ENCODE peak calls at places on chromosomes 2 and 18, in seven cellular contexts. One of them, this sample, is unnamed. For H3K27me3, the result is how much of the 10 kb centered on the place peaks cover.

GRCh38 chr2:25361261-25362048 is 19.7 kb upstream of the DNMT3A start:
- DNase-seq in CD8-positive, alpha-beta T cell: no peak
- DNase-seq in right atrium auricular region: no peak
- DNase-seq in Peyer's patch: no peak
- DNase-seq in AG04450: no peak
- DNase-seq in pancreas: no peak
- DNase-seq in MM.1S: no peak
- DNase-seq in this sample: no peak

GRCh38 chr2:28342081-28342967 is 50.3 kb upstream of the FOSL2 start:
- DNase-seq in right atrium auricular region: peak
- DNase-seq in MM.1S: no peak
- DNase-seq in AG04450: peak
- DNase-seq in Peyer's patch: peak
- DNase-seq in pancreas: peak
- DNase-seq in CD8-positive, alpha-beta T cell: no peak
- DNase-seq in this sample: peak

GRCh38 chr18:250685-251084 is 17.2 kb downstream of the THOC1 start:
- DNase-seq in Peyer's patch: no peak
- DNase-seq in CD8-positive, alpha-beta T cell: no peak
- DNase-seq in AG04450: peak
- DNase-seq in MM.1S: no peak
- DNase-seq in pancreas: no peak
- DNase-seq in right atrium auricular region: no peak
- DNase-seq in this sample: no peak

GRCh38 chr2:183070942-183071844 is 7.4 kb upstream of the DUSP19 start:
- DNase-seq in right atrium auricular region: no peak
- DNase-seq in CD8-positive, alpha-beta T cell: no peak
- DNase-seq in pancreas: peak
- DNase-seq in MM.1S: no peak
- DNase-seq in AG04450: no peak
- DNase-seq in Peyer's patch: peak
- DNase-seq in this sample: peak

GRCh38 chr2:181456660-181457120 is 496 bp upstream of the ITGA4 start:
- DNase-seq in MM.1S: peak
- DNase-seq in AG04450: no peak
- DNase-seq in CD8-positive, alpha-beta T cell: peak
- DNase-seq in pancreas: peak
- DNase-seq in right atrium auricular region: no peak
- DNase-seq in Peyer's patch: peak
- DNase-seq in this sample: peak

GRCh38 chr18:44781890-44782289 is 101.2 kb downstream of the SETBP1 start:
- DNase-seq in Peyer's patch: no peak
- DNase-seq in CD8-positive, alpha-beta T cell: no peak
- DNase-seq in MM.1S: no peak
- DNase-seq in pancreas: no peak
- DNase-seq in right atrium auricular region: no peak
- DNase-seq in AG04450: no peak
- DNase-seq in this sample: peak

GRCh38 chr2:220673475-220673874 is 898.6 kb downstream of the EPHA4 start:
- DNase-seq in pancreas: no peak
- DNase-seq in CD8-positive, alpha-beta T cell: no peak
- DNase-seq in AG04450: no peak
- DNase-seq in right atrium auricular region: no peak
- DNase-seq in MM.1S: no peak
- DNase-seq in Peyer's patch: no peak
- DNase-seq in this sample: no peak

GRCh38 chr18:12079504-12080237 is 14.0 kb upstream of the ANKRD62 start:
- DNase-seq in MM.1S: no peak
- DNase-seq in pancreas: no peak
- DNase-seq in Peyer's patch: no peak
- DNase-seq in CD8-positive, alpha-beta T cell: no peak
- DNase-seq in right atrium auricular region: no peak
- DNase-seq in AG04450: no peak
- DNase-seq in this sample: peak

GRCh38 chr2:205705511-205706397 is 23.5 kb downstream of the NRP2 start:
- DNase-seq in right atrium auricular region: no peak
- DNase-seq in pancreas: no peak
- DNase-seq in MM.1S: no peak
- DNase-seq in Peyer's patch: no peak
- DNase-seq in AG04450: no peak
- DNase-seq in CD8-positive, alpha-beta T cell: no peak
- DNase-seq in this sample: no peak

GRCh38 chr2:170466632-170467031 is 248.5 kb upstream of the SP5 start:
- DNase-seq in CD8-positive, alpha-beta T cell: no peak
- DNase-seq in Peyer's patch: no peak
- DNase-seq in pancreas: no peak
- DNase-seq in right atrium auricular region: no peak
- DNase-seq in MM.1S: no peak
- DNase-seq in AG04450: no peak
- DNase-seq in this sample: no peak

GRCh38 chr2:158207354-158207753 is 105.7 kb downstream of the UPP2 start:
- DNase-seq in MM.1S: no peak
- DNase-seq in CD8-positive, alpha-beta T cell: no peak
- DNase-seq in AG04450: no peak
- DNase-seq in Peyer's patch: no peak
- DNase-seq in right atrium auricular region: no peak
- DNase-seq in pancreas: no peak
- DNase-seq in this sample: no peak

GRCh38 chr2:154849482-154849881 is 151.0 kb downstream of the KCNJ3 start:
- DNase-seq in MM.1S: no peak
- DNase-seq in CD8-positive, alpha-beta T cell: no peak
- DNase-seq in Peyer's patch: no peak
- DNase-seq in right atrium auricular region: no peak
- DNase-seq in AG04450: no peak
- DNase-seq in pancreas: no peak
- DNase-seq in this sample: no peak

GRCh38 chr2:154850532-154850931 is 152.0 kb downstream of the KCNJ3 start:
- DNase-seq in AG04450: no peak
- DNase-seq in Peyer's patch: no peak
- DNase-seq in right atrium auricular region: no peak
- DNase-seq in pancreas: no peak
- DNase-seq in MM.1S: no peak
- DNase-seq in CD8-positive, alpha-beta T cell: no peak
- DNase-seq in this sample: no peak

DNA sequence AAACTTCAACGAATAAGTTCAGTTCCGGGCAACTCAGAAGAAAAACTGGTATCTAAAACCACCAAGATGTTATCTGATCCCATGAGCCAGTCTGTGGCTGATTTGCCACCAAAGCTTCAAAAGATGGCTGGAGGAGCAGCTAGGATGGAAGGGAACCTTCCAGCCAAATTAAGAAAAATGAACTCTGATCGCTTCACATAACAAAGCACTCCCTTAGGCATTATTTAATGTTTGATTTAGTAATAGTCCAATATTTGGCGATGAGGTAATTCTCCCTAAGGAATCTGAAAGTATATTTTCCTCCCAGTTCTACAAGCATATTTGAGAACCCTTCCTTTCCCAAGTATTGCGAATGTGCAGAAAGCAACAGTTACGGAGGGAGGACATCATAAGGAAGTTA is 156.6 kb downstream of the KCNJ3 start:
- DNase-seq in pancreas: no peak
- DNase-seq in MM.1S: no peak
- DNase-seq in CD8-positive, alpha-beta T cell: no peak
- DNase-seq in Peyer's patch: no peak
- DNase-seq in right atrium auricular region: no peak
- DNase-seq in AG04450: no peak
- DNase-seq in this sample: no peak
- TF ChIP-seq CTCF in pancreas: no peak
- TF ChIP-seq CTCF in MM.1S: no peak
- TF ChIP-seq CTCF in CD8-positive, alpha-beta T cell: no peak
- TF ChIP-seq CTCF in Peyer's patch: no peak
- TF ChIP-seq CTCF in right atrium auricular region: no peak
- TF ChIP-seq CTCF in AG04450: no peak
- TF ChIP-seq CTCF in this sample: no peak

DNA sequence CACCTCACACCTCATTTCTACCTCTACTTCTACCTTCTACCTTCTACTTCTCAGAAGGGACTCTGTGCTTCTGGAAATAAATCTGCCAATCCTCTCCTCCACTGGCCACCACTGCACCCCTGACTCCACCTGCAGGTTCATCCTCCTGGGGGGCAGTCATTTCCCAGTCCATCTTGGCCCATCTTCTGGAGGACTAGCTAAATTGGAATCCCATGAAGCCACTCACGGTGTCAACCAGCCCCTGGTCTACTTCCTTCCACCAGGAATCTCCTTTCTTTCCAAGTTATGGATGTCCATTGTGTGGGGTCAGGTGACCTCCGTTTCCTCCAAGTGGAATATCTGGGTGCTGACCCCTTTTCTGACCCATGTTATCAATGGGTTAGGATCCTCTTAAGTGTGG is 3.9 kb downstream of the WNT10A start:
- DNase-seq in AG04450: no peak
- DNase-seq in MM.1S: no peak
- DNase-seq in Peyer's patch: no peak
- DNase-seq in CD8-positive, alpha-beta T cell: no peak
- DNase-seq in right atrium auricular region: no peak
- DNase-seq in pancreas: no peak
- DNase-seq in this sample: no peak
- H3K27me3 ChIP-seq in AG04450: half or more
- H3K27me3 ChIP-seq in MM.1S: under half
- H3K27me3 ChIP-seq in Peyer's patch: under half
- H3K27me3 ChIP-seq in CD8-positive, alpha-beta T cell: under half
- H3K27me3 ChIP-seq in right atrium auricular region: under half
- H3K27me3 ChIP-seq in pancreas: under half
- H3K27me3 ChIP-seq in this sample: half or more

DNA sequence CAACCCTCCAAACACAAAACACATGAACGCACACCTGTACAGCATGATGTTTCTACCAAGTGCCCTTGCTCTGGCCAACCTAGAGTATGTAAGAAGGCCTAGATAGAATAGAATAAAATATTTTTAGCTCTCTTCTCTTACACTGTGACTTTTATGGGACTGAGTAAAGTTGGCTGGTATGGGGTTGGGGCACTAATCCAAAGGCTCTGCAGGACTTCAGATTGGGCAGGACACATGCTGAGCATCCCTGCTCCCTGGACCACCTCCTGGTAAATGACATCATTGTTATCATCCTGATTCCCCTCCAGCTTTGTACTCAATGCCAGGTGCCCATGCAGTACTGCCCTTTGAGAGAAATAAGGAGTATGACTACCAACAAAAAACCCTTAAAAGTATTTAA is 322.2 kb downstream of the SLC8A1 start:
- DNase-seq in right atrium auricular region: no peak
- DNase-seq in Peyer's patch: no peak
- DNase-seq in CD8-positive, alpha-beta T cell: no peak
- DNase-seq in AG04450: no peak
- DNase-seq in MM.1S: no peak
- DNase-seq in pancreas: no peak
- DNase-seq in this sample: no peak
- H3K27ac ChIP-seq in right atrium auricular region: peak
- H3K27ac ChIP-seq in Peyer's patch: no peak
- H3K27ac ChIP-seq in CD8-positive, alpha-beta T cell: no peak
- H3K27ac ChIP-seq in AG04450: no peak
- H3K27ac ChIP-seq in MM.1S: no peak
- H3K27ac ChIP-seq in pancreas: no peak
- H3K27ac ChIP-seq in this sample: no peak

DNA sequence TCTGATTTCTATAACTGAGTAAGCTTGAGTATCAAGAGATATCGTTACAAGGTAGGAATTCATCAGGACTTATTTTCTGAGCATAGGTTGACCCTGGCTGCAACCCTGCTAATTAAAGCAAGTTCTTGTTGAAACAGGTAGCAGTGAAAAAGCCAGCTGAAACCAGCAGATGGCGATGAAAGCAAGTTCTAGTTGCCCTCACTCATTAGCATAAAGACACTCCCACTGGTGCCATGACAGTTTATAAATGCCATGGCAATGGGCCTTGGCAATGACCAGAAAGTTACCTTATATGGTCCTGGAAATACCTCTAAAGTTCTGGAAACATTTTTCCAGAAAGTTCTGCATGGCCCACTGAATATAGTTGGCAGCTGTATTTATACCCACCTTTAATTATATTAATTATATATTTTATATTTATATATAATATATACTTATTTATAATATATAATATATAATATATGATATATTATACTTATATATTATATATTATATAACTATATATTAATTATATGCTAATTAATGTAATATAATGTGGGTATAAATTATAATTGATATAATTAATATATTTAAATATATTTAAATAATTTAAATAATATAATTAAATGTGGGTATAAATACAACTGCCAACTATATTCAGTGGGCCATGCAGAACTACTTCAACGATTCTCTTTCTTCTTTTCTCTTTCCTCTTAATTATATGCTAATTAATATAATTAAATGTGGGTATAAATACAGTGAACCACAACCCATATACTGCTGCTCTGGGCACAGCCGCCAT is 188.0 kb downstream of the CDH7 start:
- DNase-seq in MM.1S: peak
- DNase-seq in pancreas: no peak
- DNase-seq in right atrium auricular region: no peak
- DNase-seq in CD8-positive, alpha-beta T cell: no peak
- DNase-seq in AG04450: no peak
- DNase-seq in Peyer's patch: no peak
- DNase-seq in this sample: peak
- TF ChIP-seq CTCF in MM.1S: peak
- TF ChIP-seq CTCF in pancreas: no peak
- TF ChIP-seq CTCF in right atrium auricular region: no peak
- TF ChIP-seq CTCF in CD8-positive, alpha-beta T cell: no peak
- TF ChIP-seq CTCF in AG04450: no peak
- TF ChIP-seq CTCF in Peyer's patch: peak
- TF ChIP-seq CTCF in this sample: peak

GRCh38 chr2:49938268-49938667 is 784.0 kb upstream of the FSHR start:
- DNase-seq in Peyer's patch: no peak
- DNase-seq in pancreas: no peak
- DNase-seq in right atrium auricular region: no peak
- DNase-seq in AG04450: no peak
- DNase-seq in CD8-positive, alpha-beta T cell: no peak
- DNase-seq in MM.1S: no peak
- DNase-seq in this sample: no peak
- H3K27me3 ChIP-seq in Peyer's patch: under half
- H3K27me3 ChIP-seq in pancreas: under half
- H3K27me3 ChIP-seq in right atrium auricular region: under half
- H3K27me3 ChIP-seq in AG04450: under half
- H3K27me3 ChIP-seq in CD8-positive, alpha-beta T cell: under half
- H3K27me3 ChIP-seq in MM.1S: under half
- H3K27me3 ChIP-seq in this sample: under half

DNA sequence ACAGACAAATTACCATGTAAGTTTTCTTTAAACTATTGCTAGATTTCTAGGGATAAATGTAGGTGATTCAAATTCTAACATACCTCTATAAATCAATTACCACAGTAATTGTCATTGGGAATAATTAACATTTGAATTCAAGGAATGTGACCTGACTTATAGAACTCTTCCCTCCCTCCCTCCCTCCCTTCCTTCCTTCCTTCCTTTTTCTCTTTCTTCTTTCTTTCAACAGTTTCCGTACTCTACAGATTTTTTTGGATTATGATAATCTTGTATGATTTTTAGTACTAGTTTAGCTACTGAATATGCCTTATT is 18.2 kb upstream of the FTCDNL1 start:
- DNase-seq in AG04450: no peak
- DNase-seq in pancreas: no peak
- DNase-seq in Peyer's patch: no peak
- DNase-seq in CD8-positive, alpha-beta T cell: no peak
- DNase-seq in right atrium auricular region: no peak
- DNase-seq in MM.1S: no peak
- DNase-seq in this sample: no peak
- H3K27ac ChIP-seq in AG04450: no peak
- H3K27ac ChIP-seq in pancreas: no peak
- H3K27ac ChIP-seq in Peyer's patch: no peak
- H3K27ac ChIP-seq in CD8-positive, alpha-beta T cell: no peak
- H3K27ac ChIP-seq in right atrium auricular region: no peak
- H3K27ac ChIP-seq in MM.1S: no peak
- H3K27ac ChIP-seq in this sample: no peak